ENCODE peak calls at places on chromosome 6, in four cellular contexts. One of them, this sample, is unnamed.

GRCh38 chr6:63897952-63898351 is 262.4 kb downstream of the PHF3 start:
- DNase-seq in K562: no peak
- DNase-seq in GM12878: no peak
- DNase-seq in HepG2: no peak
- DNase-seq in this sample: no peak

GRCh38 chr6:138682722-138683521 is 90.6 kb upstream of the CCDC28A start:
- DNase-seq in K562: peak; percentile 64
- DNase-seq in GM12878: no peak
- DNase-seq in HepG2: no peak
- DNase-seq in this sample: no peak

GRCh38 chr6:21999012-21999528 is 297.8 kb downstream of the PRL start:
- DNase-seq in HepG2: no peak
- DNase-seq in K562: no peak
- DNase-seq in GM12878: no peak
- DNase-seq in this sample: peak; percentile 89

GRCh38 chr6:135686784-135687301 is 164.7 kb upstream of the PDE7B start:
- DNase-seq in K562: no peak
- DNase-seq in GM12878: no peak
- DNase-seq in HepG2: no peak
- DNase-seq in this sample: peak; percentile 69

GRCh38 chr6:85422996-85423395 is 26.9 kb upstream of the NT5E start:
- DNase-seq in K562: no peak
- DNase-seq in HepG2: no peak
- DNase-seq in GM12878: no peak
- DNase-seq in this sample: no peak

GRCh38 chr6:16623029-16623653 is 138.1 kb downstream of the ATXN1 start:
- DNase-seq in HepG2: no peak
- DNase-seq in K562: no peak
- DNase-seq in GM12878: no peak
- DNase-seq in this sample: peak; percentile 19

GRCh38 chr6:31358302-31358701 is 1.3 kb upstream of the HLA-B start:
- DNase-seq in K562: no peak
- DNase-seq in GM12878: no peak
- DNase-seq in HepG2: no peak
- DNase-seq in this sample: no peak

GRCh38 chr6:16338577-16339262 is 100.3 kb downstream of the GMPR start:
- DNase-seq in GM12878: no peak
- DNase-seq in K562: no peak
- DNase-seq in HepG2: no peak
- DNase-seq in this sample: peak; percentile 98

GRCh38 chr6:53325785-53326184 is 23.0 kb downstream of the ELOVL5 start:
- DNase-seq in HepG2: no peak
- DNase-seq in GM12878: no peak
- DNase-seq in K562: no peak
- DNase-seq in this sample: no peak

GRCh38 chr6:42539135-42539534 is 24.7 kb upstream of the UBR2 start:
- DNase-seq in HepG2: no peak
- DNase-seq in K562: no peak
- DNase-seq in GM12878: no peak
- DNase-seq in this sample: no peak

GRCh38 chr6:24504642-24505586 is 10.1 kb downstream of the ALDH5A1 start:
- DNase-seq in K562: no peak
- DNase-seq in HepG2: peak; percentile 94
- DNase-seq in GM12878: no peak
- DNase-seq in this sample: no peak

GRCh38 chr6:37029249-37029959 is 23.9 kb downstream of the FGD2 start:
- DNase-seq in K562: peak; percentile 91
- DNase-seq in HepG2: peak; percentile 84
- DNase-seq in GM12878: no peak
- DNase-seq in this sample: peak; percentile 77

GRCh38 chr6:74222768-74223321 is 526.8 kb downstream of the CD109 start:
- DNase-seq in HepG2: no peak
- DNase-seq in GM12878: no peak
- DNase-seq in K562: no peak
- DNase-seq in this sample: no peak

GRCh38 chr6:26304213-26305096 is 60.5 kb upstream of the BTN3A2 start:
- DNase-seq in HepG2: no peak
- DNase-seq in K562: peak; percentile 26
- DNase-seq in GM12878: no peak
- DNase-seq in this sample: no peak

GRCh38 chr6:31765910-31766794 is 3.7 kb downstream of the SAPCD1 start:
- DNase-seq in GM12878: no peak
- DNase-seq in K562: no peak
- DNase-seq in HepG2: peak; percentile 67
- DNase-seq in this sample: peak; percentile 25

GRCh38 chr6:37566209-37566859 is 66.6 kb upstream of the CCDC167 start:
- DNase-seq in GM12878: no peak
- DNase-seq in HepG2: no peak
- DNase-seq in K562: peak; percentile 86
- DNase-seq in this sample: peak; percentile 59

GRCh38 chr6:31940256-31940664 is 5.6 kb upstream of the CFB start:
- DNase-seq in K562: no peak
- DNase-seq in GM12878: no peak
- DNase-seq in HepG2: peak; percentile 78
- DNase-seq in this sample: no peak

GRCh38 chr6:110075406-110075805 is 97.3 kb downstream of the GPR6 start:
- DNase-seq in K562: no peak
- DNase-seq in GM12878: no peak
- DNase-seq in HepG2: no peak
- DNase-seq in this sample: no peak

GRCh38 chr6:7261030-7261841 is 51.8 kb downstream of the SSR1 start:
- DNase-seq in K562: peak; percentile 94
- DNase-seq in HepG2: peak; percentile 96
- DNase-seq in GM12878: no peak
- DNase-seq in this sample: peak; percentile 86

GRCh38 chr6:52407467-52407866 is 12.7 kb upstream of the EFHC1 start:
- DNase-seq in GM12878: no peak
- DNase-seq in HepG2: peak; percentile 68
- DNase-seq in K562: peak; percentile 52
- DNase-seq in this sample: peak; percentile 71

GRCh38 chr6:27924179-27924578 is 12.0 kb upstream of the OR2B2 start:
- DNase-seq in K562: no peak
- DNase-seq in GM12878: no peak
- DNase-seq in HepG2: no peak
- DNase-seq in this sample: no peak

GRCh38 chr6:156126535-156126934 is 650.6 kb upstream of the ARID1B start:
- DNase-seq in HepG2: no peak
- DNase-seq in K562: no peak
- DNase-seq in GM12878: no peak
- DNase-seq in this sample: no peak

GRCh38 chr6:108661430-108661829 is 100.7 kb downstream of the FOXO3 start:
- DNase-seq in HepG2: no peak
- DNase-seq in GM12878: no peak
- DNase-seq in K562: no peak
- DNase-seq in this sample: no peak

GRCh38 chr6:21331221-21331620 is 262.3 kb upstream of the SOX4 start:
- DNase-seq in GM12878: no peak
- DNase-seq in HepG2: no peak
- DNase-seq in K562: no peak
- DNase-seq in this sample: no peak

GRCh38 chr6:6825986-6826901 is 237.7 kb downstream of the LY86 start:
- DNase-seq in K562: no peak
- DNase-seq in GM12878: peak; percentile 69
- DNase-seq in HepG2: no peak
- DNase-seq in this sample: peak; percentile 91

GRCh38 chr6:106253731-106254130 is 71.8 kb downstream of the ATG5 start:
- DNase-seq in K562: no peak
- DNase-seq in HepG2: no peak
- DNase-seq in GM12878: no peak
- DNase-seq in this sample: no peak

GRCh38 chr6:40492126-40492525 is 95.0 kb downstream of the LRFN2 start:
- DNase-seq in HepG2: no peak
- DNase-seq in K562: no peak
- DNase-seq in GM12878: no peak
- DNase-seq in this sample: no peak

GRCh38 chr6:157813757-157814455 is 9.1 kb upstream of the SNX9 start:
- DNase-seq in K562: no peak
- DNase-seq in HepG2: no peak
- DNase-seq in GM12878: no peak
- DNase-seq in this sample: peak; percentile 63

GRCh38 chr6:157814883-157815282 is 8.2 kb upstream of the SNX9 start:
- DNase-seq in GM12878: peak; percentile 57
- DNase-seq in K562: no peak
- DNase-seq in HepG2: no peak
- DNase-seq in this sample: no peak

GRCh38 chr6:157811476-157812173 is 11.4 kb upstream of the SNX9 start:
- DNase-seq in HepG2: no peak
- DNase-seq in K562: peak; percentile 77
- DNase-seq in GM12878: no peak
- DNase-seq in this sample: peak; percentile 44

GRCh38 chr6:157812425-157813171 is 10.4 kb upstream of the SNX9 start:
- DNase-seq in K562: no peak
- DNase-seq in HepG2: no peak
- DNase-seq in GM12878: no peak
- DNase-seq in this sample: no peak

GRCh38 chr6:157813191-157813590 is 9.9 kb upstream of the SNX9 start:
- DNase-seq in K562: peak; percentile 31
- DNase-seq in HepG2: no peak
- DNase-seq in GM12878: no peak
- DNase-seq in this sample: no peak
- TF ChIP-seq POLR2AphosphoS5 in K562: no peak
- TF ChIP-seq POLR2AphosphoS5 in HepG2: no peak
- TF ChIP-seq POLR2AphosphoS5 in GM12878: no peak
- TF ChIP-seq POLR2AphosphoS5 in this sample: no peak

DNA sequence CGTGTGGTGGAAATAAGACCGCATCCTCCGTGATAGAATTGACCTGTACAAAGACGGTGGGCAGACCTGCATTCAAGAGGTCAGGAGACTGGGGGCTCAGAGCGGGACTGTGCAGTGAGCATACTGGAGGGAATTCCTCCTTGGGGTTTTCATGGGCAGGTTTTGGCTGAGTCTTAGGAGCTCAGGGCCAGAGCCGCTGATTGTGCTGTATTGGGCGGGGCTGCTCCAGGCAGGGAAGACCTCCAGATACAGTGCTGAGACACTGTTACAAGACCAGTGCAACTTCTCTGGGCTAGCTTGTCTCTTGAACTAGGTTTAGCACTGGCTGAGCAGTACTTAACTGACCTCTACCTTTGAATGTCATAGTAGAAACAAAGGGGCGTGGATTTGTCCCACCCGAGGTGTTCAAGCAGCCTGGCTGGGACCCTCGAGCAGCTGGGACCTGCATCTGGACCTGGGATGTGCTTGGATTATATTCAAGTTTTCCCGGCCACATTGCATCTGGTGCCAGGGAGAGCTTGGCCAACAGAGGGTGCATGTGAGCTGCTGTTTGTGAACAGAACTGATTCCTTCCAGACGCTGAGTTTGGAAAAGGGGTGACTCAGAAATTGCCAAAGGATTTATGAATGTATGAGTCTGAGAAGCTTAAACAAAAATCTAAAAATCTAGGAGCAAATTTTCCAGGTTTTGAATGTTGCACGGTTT is 33.4 kb upstream of the SLC22A1 start:
- DNase-seq in HepG2: peak; percentile 33
- DNase-seq in GM12878: no peak
- DNase-seq in K562: peak; percentile 52
- DNase-seq in this sample: peak; percentile 44
- TF ChIP-seq MYC in HepG2: no peak
- TF ChIP-seq MYC in GM12878: no peak
- TF ChIP-seq MYC in K562: no peak
- TF ChIP-seq MYC in this sample: no peak

GRCh38 chr6:129089357-129089756 is 206.4 kb downstream of the LAMA2 start:
- DNase-seq in HepG2: no peak
- DNase-seq in K562: no peak
- DNase-seq in GM12878: no peak
- DNase-seq in this sample: no peak
- TF ChIP-seq POLR2AphosphoS5 in HepG2: no peak
- TF ChIP-seq POLR2AphosphoS5 in K562: no peak
- TF ChIP-seq POLR2AphosphoS5 in GM12878: no peak
- TF ChIP-seq POLR2AphosphoS5 in this sample: no peak

GRCh38 chr6:137191670-137192069 is 18.2 kb upstream of the IL22RA2 start:
- DNase-seq in K562: no peak
- DNase-seq in HepG2: no peak
- DNase-seq in GM12878: no peak
- DNase-seq in this sample: peak; percentile 22
- TF ChIP-seq MYC in K562: no peak
- TF ChIP-seq MYC in HepG2: no peak
- TF ChIP-seq MYC in GM12878: no peak
- TF ChIP-seq MYC in this sample: no peak